ENCODE peak calls at places on chromosomes 5 and 9, in five cellular contexts. I is hepatocyte, K is pancreas, G is BE2C, F is left ventricle myocardium inferior. E is an unnamed sample. For H3K36me3, the result is how much of the 10 kb centered on the place peaks cover.

GRCh38 chr9:120574473-120574872 is 5.5 kb downstream of the CDK5RAP2 start:
- DNase-seq in I (no peak), K (no peak), G (no peak), F (no peak), E (no peak)

GRCh38 chr9:2159521-2160417 is 144.6 kb downstream of the SMARCA2 start:
- DNase-seq in I (no peak), K (no peak), G (no peak), F (no peak), E (peak)

GRCh38 chr9:133874061-133874638 is 118.0 kb downstream of the VAV2 start:
- DNase-seq in I (peak), K (no peak), G (peak), F (no peak), E (peak)

GRCh38 chr9:111178361-111179043 is 140.2 kb upstream of the LPAR1 start:
- DNase-seq in I (no peak), K (no peak), G (no peak), F (no peak), E (no peak)

GRCh38 chr5:135891804-135892203 is 3.8 kb downstream of the IL9 start:
- DNase-seq in I (no peak), K (no peak), G (no peak), F (no peak), E (no peak)

GRCh38 chr9:81682797-81683196 is 6.5 kb downstream of the TLE1 start:
- DNase-seq in I (no peak), K (no peak), G (no peak), F (no peak), E (no peak)

GRCh38 chr5:39846144-39846543 is 421.4 kb upstream of the DAB2 start:
- DNase-seq in I (no peak), K (no peak), G (no peak), F (no peak), E (no peak)

GRCh38 chr5:56095579-56096102 is 100.9 kb upstream of the IL6ST start:
- DNase-seq in I (no peak), K (no peak), G (no peak), F (no peak), E (no peak)

GRCh38 chr5:175471628-175472027 is 6.7 kb upstream of the SFXN1 start:
- DNase-seq in I (no peak), K (no peak), G (peak), F (no peak), E (no peak)

GRCh38 chr9:79362100-79363081 is 209.4 kb upstream of the TLE4 start:
- DNase-seq in I (peak), K (no peak), G (no peak), F (no peak), E (peak)

GRCh38 chr5:150254363-150255154 is 35.0 kb downstream of the CAMK2A start:
- DNase-seq in I (no peak), K (no peak), G (no peak), F (no peak), E (no peak)

GRCh38 chr5:98205691-98206461 is 567.6 kb upstream of the RGMB start:
- DNase-seq in I (no peak), K (no peak), G (no peak), F (no peak), E (peak)

GRCh38 chr9:115668506-115668905 is 485.1 kb upstream of the PAPPA start:
- DNase-seq in I (peak), K (no peak), G (no peak), F (no peak), E (peak)

GRCh38 chr5:16546712-16547111 is 70.1 kb downstream of the RETREG1 start:
- DNase-seq in I (no peak), K (no peak), G (no peak), F (no peak), E (no peak)

GRCh38 chr5:90876366-90876765 is 317.8 kb downstream of the ADGRV1 start:
- DNase-seq in I (no peak), K (no peak), G (no peak), F (no peak), E (no peak)

GRCh38 chr9:78918976-78919375 is 622.1 kb downstream of the PSAT1 start:
- DNase-seq in I (no peak), K (no peak), G (no peak), F (no peak), E (no peak)

GRCh38 chr5:140322751-140323731 is 20.1 kb upstream of the PFDN1 start:
- DNase-seq in I (peak), K (peak), G (no peak), F (peak), E (peak)

GRCh38 chr5:109281136-109281690 is 128.6 kb downstream of the PJA2 start:
- DNase-seq in I (no peak), K (no peak), G (peak), F (no peak), E (peak)

GRCh38 chr5:80408976-80409926 is 1.4 kb downstream of the ZFYVE16 start:
- DNase-seq in I (no peak), K (no peak), G (no peak), F (no peak), E (no peak)

GRCh38 chr5:107458322-107458721 is 212.4 kb downstream of the EFNA5 start:
- DNase-seq in I (no peak), K (no peak), G (no peak), F (no peak), E (no peak)

GRCh38 chr5:88555658-88556057 is 287.0 kb upstream of the TMEM161B start:
- DNase-seq in I (no peak), K (no peak), G (peak), F (no peak), E (no peak)

GRCh38 chr9:5499889-5500398 is 10.4 kb upstream of the PDCD1LG2 start:
- DNase-seq in I (peak), K (no peak), G (peak), F (no peak), E (peak)

GRCh38 chr9:98057095-98057799 is 715 bp downstream of the NANS start:
- DNase-seq in I (no peak), K (no peak), G (no peak), F (no peak), E (peak)

GRCh38 chr5:32264954-32265572 is 47.7 kb downstream of the MTMR12 start:
- DNase-seq in I (no peak), K (no peak), G (no peak), F (no peak), E (no peak)

GRCh38 chr5:32259033-32259432 is 53.7 kb downstream of the MTMR12 start:
- DNase-seq in I (no peak), K (no peak), G (no peak), F (no peak), E (no peak)

GRCh38 chr5:32261198-32261597 is 51.5 kb downstream of the MTMR12 start:
- DNase-seq in I (no peak), K (no peak), G (no peak), F (no peak), E (no peak)

GRCh38 chr5:32265902-32266301 is 46.8 kb downstream of the MTMR12 start:
- DNase-seq in I (no peak), K (no peak), G (no peak), F (no peak), E (no peak)

GRCh38 chr5:32263683-32264082 is 49.1 kb downstream of the MTMR12 start:
- DNase-seq in I (no peak), K (no peak), G (no peak), F (no peak), E (no peak)
- H3K36me3 ChIP-seq in I (under half), K (under half), G (under half), F (half or more), E (under half)

DNA sequence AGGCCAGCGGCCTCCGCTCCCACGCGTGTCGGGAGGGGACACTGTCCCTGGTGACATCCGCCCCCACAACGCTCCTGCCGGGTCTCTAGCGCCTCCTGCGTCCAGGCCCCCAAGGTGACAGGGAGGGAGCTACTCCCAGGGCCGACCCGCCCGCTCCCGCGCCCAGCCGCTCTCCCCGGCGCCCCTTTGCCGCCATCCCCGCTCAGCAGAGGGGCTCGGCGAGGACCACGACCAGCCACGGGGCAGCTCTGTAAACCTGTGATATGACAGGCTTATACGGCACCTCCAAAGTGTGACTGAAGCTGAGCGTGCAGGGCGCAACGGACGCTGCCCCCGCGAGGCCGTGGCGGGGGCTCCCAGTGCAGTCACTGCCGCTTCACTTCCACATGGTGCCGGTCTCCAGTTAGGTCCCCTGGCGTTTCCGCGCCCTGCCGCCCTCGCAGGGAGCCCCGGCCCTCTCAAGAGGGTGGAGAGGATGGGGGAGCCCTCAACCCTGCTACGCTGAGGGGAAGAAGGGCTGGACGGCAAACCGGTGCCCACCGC is 978 bp upstream of the ADCY2 start:
- DNase-seq in I (peak), K (peak), G (no peak), F (no peak), E (no peak)
- H3K4me3 ChIP-seq in I (peak), K (no peak), G (no peak), F (peak), E (no peak)

DNA sequence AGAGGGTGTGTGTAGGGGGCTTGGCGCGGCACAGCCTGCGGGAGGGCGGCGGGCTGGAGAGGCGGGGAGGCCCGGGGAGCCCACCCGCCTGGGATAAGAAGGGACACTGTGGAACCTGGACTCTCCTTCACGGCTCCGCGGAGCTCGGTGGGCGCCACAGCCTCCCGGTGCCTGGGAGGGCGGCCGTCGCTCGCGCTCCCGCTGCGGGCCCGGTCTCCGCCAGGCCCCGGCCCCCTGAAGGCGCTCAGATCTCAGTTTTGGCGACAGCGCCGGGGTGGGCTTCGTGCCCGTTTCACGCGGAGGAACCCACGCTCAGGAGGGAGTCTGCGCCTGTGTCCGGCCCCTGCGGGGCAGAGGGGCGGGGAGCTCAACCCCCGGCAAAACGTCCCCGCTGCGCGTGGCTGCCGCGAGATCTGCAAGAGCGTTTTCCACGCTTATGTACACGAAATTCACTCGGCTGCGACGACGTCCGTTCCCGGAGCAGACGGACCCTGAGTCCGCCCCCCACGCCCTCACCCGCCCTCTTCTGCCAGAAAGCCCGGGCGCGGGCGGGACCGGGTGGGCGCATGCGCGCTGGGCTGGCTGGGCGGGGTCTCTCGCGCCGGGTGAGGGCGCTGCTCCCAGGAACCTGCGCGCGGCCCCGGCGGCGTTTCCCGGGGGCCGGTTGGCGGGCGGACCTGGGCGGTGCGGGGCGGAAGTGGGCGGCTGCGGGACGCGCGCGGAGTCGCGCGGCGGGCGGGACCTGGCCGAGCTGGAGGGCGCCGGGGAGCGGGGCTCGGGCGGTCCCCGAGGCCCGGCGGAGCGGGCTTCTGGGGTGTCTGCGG is at the start of gene NELFB:
- DNase-seq in I (peak), K (peak), G (peak), F (peak), E (peak)
- TF ChIP-seq CTCF in I (no peak), K (no peak), G (no peak), F (peak), E (peak)

DNA sequence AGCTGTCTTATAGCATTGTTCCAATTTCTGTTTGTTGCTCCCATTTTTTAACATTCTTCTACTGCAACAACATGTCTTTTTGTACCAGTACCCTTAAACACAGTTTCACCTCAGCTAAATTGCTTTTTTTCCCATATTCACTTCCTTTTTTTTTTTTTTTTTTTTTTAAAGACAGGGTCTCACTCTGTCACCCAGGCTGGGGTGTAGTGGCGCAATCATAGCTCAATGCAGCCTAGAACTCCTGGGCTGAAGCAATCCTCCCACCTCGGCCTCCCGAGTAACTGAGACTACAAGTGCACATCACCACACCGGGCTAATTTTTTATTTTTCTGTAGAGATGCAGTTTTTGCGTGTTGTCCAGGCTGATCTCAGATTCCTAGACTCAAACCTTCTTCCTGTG is 161.3 kb downstream of the NIPBL start:
- DNase-seq in I (no peak), K (no peak), G (no peak), F (no peak), E (no peak)
- H3K36me3 ChIP-seq in I (under half), K (under half), G (under half), F (under half), E (under half)

DNA sequence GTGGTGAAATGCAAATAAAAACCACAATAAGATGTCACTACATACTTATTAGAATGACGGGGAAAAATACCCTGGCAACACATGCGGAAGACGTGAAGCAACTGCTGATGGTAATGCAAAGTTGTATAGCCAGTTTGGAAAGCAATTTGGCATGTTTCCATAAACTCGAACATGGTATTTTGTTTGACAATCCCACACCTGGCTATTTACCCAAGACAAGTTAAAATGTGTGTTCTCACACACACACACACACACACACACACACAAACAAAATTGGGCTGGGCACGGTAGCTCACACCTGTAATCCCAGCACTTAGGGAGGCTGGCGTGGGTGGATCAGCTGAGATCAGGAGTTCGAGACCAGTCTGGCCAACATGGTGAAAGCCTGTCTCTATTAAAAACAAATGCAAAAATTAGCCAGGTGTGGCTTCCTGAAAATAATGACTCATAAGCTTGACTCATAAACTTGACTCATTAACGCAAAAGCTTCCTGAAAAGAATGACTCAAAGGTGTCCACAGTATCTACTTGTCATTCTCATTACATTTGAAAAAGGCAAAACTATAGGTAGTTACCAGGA is 456.5 kb downstream of the CDH18 start:
- DNase-seq in I (no peak), K (no peak), G (no peak), F (no peak), E (peak)
- H3K4me3 ChIP-seq in I (no peak), K (no peak), G (no peak), F (no peak), E (no peak)

E was measured in bronchial epithelial cell.